ENCODE peak calls at places on chromosome X, in eight cellular contexts. One of them, this sample, is unnamed.

GRCh38 chrX:13369541-13370140 is 49.8 kb upstream of the ATXN3L start:
- DNase-seq in gastrocnemius medialis: no peak
- DNase-seq in IMR-90: no peak
- DNase-seq in OCI-LY7: no peak
- DNase-seq in fibroblast of lung: no peak
- DNase-seq in pancreas: no peak
- DNase-seq in cardiac muscle cell: no peak
- DNase-seq in AG04450: no peak
- DNase-seq in this sample: no peak

GRCh38 chrX:120453985-120454384 is 15.1 kb downstream of the LAMP2 start:
- DNase-seq in gastrocnemius medialis: no peak
- DNase-seq in IMR-90: no peak
- DNase-seq in OCI-LY7: no peak
- DNase-seq in fibroblast of lung: no peak
- DNase-seq in pancreas: no peak
- DNase-seq in cardiac muscle cell: no peak
- DNase-seq in AG04450: no peak
- DNase-seq in this sample: no peak

GRCh38 chrX:584572-584971 is 46.0 kb upstream of the SHOX start:
- DNase-seq in gastrocnemius medialis: no peak
- DNase-seq in IMR-90: no peak
- DNase-seq in OCI-LY7: no peak
- DNase-seq in fibroblast of lung: no peak
- DNase-seq in pancreas: no peak
- DNase-seq in cardiac muscle cell: no peak
- DNase-seq in AG04450: no peak
- DNase-seq in this sample: no peak

GRCh38 chrX:74238771-74239170 is 65.2 kb upstream of the ZCCHC13 start:
- DNase-seq in gastrocnemius medialis: no peak
- DNase-seq in IMR-90: no peak
- DNase-seq in OCI-LY7: no peak
- DNase-seq in fibroblast of lung: no peak
- DNase-seq in pancreas: no peak
- DNase-seq in cardiac muscle cell: no peak
- DNase-seq in AG04450: no peak
- DNase-seq in this sample: no peak

GRCh38 chrX:16771483-16772398 is 14.5 kb upstream of the TXLNG start:
- DNase-seq in gastrocnemius medialis: no peak
- DNase-seq in IMR-90: peak; percentile 86
- DNase-seq in OCI-LY7: no peak
- DNase-seq in fibroblast of lung: peak; percentile 79
- DNase-seq in pancreas: no peak
- DNase-seq in cardiac muscle cell: peak; percentile 30
- DNase-seq in AG04450: peak; percentile 39
- DNase-seq in this sample: no peak

GRCh38 chrX:136028383-136028984 is 43.2 kb downstream of the SLC9A6 start:
- DNase-seq in gastrocnemius medialis: no peak
- DNase-seq in IMR-90: peak; percentile 74
- DNase-seq in OCI-LY7: peak; percentile 43
- DNase-seq in fibroblast of lung: peak; percentile 81
- DNase-seq in pancreas: no peak
- DNase-seq in cardiac muscle cell: peak; percentile 39
- DNase-seq in AG04450: no peak
- DNase-seq in this sample: no peak

GRCh38 chrX:109902665-109903064 is 100.2 kb upstream of the TMEM164 start:
- DNase-seq in gastrocnemius medialis: no peak
- DNase-seq in IMR-90: peak; percentile 61
- DNase-seq in OCI-LY7: no peak
- DNase-seq in fibroblast of lung: peak; percentile 71
- DNase-seq in pancreas: no peak
- DNase-seq in cardiac muscle cell: no peak
- DNase-seq in AG04450: no peak
- DNase-seq in this sample: no peak

GRCh38 chrX:51395807-51396728 is 63.4 kb downstream of the NUDT10 start:
- DNase-seq in gastrocnemius medialis: no peak
- DNase-seq in IMR-90: no peak
- DNase-seq in OCI-LY7: peak; percentile 89
- DNase-seq in fibroblast of lung: peak; percentile 21
- DNase-seq in pancreas: peak; percentile 21
- DNase-seq in cardiac muscle cell: peak; percentile 56
- DNase-seq in AG04450: no peak
- DNase-seq in this sample: peak; percentile 34

GRCh38 chrX:44992775-44993174 is 119.8 kb downstream of the KDM6A start:
- DNase-seq in gastrocnemius medialis: no peak
- DNase-seq in IMR-90: no peak
- DNase-seq in OCI-LY7: no peak
- DNase-seq in fibroblast of lung: no peak
- DNase-seq in pancreas: no peak
- DNase-seq in cardiac muscle cell: no peak
- DNase-seq in AG04450: no peak
- DNase-seq in this sample: no peak

GRCh38 chrX:113305496-113305895 is 464.9 kb upstream of the AMOT start:
- DNase-seq in gastrocnemius medialis: no peak
- DNase-seq in IMR-90: peak; percentile 4
- DNase-seq in OCI-LY7: no peak
- DNase-seq in fibroblast of lung: peak; percentile 0
- DNase-seq in pancreas: no peak
- DNase-seq in cardiac muscle cell: no peak
- DNase-seq in AG04450: no peak
- DNase-seq in this sample: no peak

GRCh38 chrX:128439159-128439558 is 387.0 kb upstream of the ACTRT1 start:
- DNase-seq in gastrocnemius medialis: no peak
- DNase-seq in IMR-90: no peak
- DNase-seq in OCI-LY7: no peak
- DNase-seq in fibroblast of lung: no peak
- DNase-seq in pancreas: no peak
- DNase-seq in cardiac muscle cell: no peak
- DNase-seq in AG04450: no peak
- DNase-seq in this sample: no peak

GRCh38 chrX:107678957-107679740 is 50.8 kb downstream of the PRPS1 start:
- DNase-seq in gastrocnemius medialis: peak; percentile 64
- DNase-seq in IMR-90: peak; percentile 71
- DNase-seq in OCI-LY7: peak; percentile 67
- DNase-seq in fibroblast of lung: peak; percentile 91
- DNase-seq in pancreas: no peak
- DNase-seq in cardiac muscle cell: no peak
- DNase-seq in AG04450: no peak
- DNase-seq in this sample: peak; percentile 52

GRCh38 chrX:43876680-43877079 is 5.6 kb downstream of the MAOB start:
- DNase-seq in gastrocnemius medialis: no peak
- DNase-seq in IMR-90: no peak
- DNase-seq in OCI-LY7: no peak
- DNase-seq in fibroblast of lung: no peak
- DNase-seq in pancreas: no peak
- DNase-seq in cardiac muscle cell: no peak
- DNase-seq in AG04450: no peak
- DNase-seq in this sample: no peak

GRCh38 chrX:7889680-7890079 is 37.5 kb downstream of the PNPLA4 start:
- DNase-seq in gastrocnemius medialis: no peak
- DNase-seq in IMR-90: peak; percentile 24
- DNase-seq in OCI-LY7: no peak
- DNase-seq in fibroblast of lung: peak; percentile 0
- DNase-seq in pancreas: no peak
- DNase-seq in cardiac muscle cell: no peak
- DNase-seq in AG04450: no peak
- DNase-seq in this sample: no peak

GRCh38 chrX:53435997-53436396 is 1.8 kb upstream of the HSD17B10 start:
- DNase-seq in gastrocnemius medialis: no peak
- DNase-seq in IMR-90: peak; percentile 67
- DNase-seq in OCI-LY7: peak; percentile 82
- DNase-seq in fibroblast of lung: peak; percentile 64
- DNase-seq in pancreas: peak; percentile 55
- DNase-seq in cardiac muscle cell: peak; percentile 67
- DNase-seq in AG04450: no peak
- DNase-seq in this sample: peak; percentile 31

GRCh38 chrX:13658602-13659001 is 5.7 kb downstream of the TCEANC start:
- DNase-seq in gastrocnemius medialis: no peak
- DNase-seq in IMR-90: peak; percentile 73
- DNase-seq in OCI-LY7: peak; percentile 65
- DNase-seq in fibroblast of lung: peak; percentile 73
- DNase-seq in pancreas: no peak
- DNase-seq in cardiac muscle cell: peak; percentile 69
- DNase-seq in AG04450: no peak
- DNase-seq in this sample: no peak

GRCh38 chrX:76617020-76617419 is 189.5 kb downstream of the MAGEE1 start:
- DNase-seq in gastrocnemius medialis: no peak
- DNase-seq in IMR-90: no peak
- DNase-seq in OCI-LY7: no peak
- DNase-seq in fibroblast of lung: no peak
- DNase-seq in pancreas: no peak
- DNase-seq in cardiac muscle cell: no peak
- DNase-seq in AG04450: no peak
- DNase-seq in this sample: no peak
- H3K9me3 ChIP-seq in gastrocnemius medialis: no peaks in the 10 kb centered on the region
- H3K9me3 ChIP-seq in IMR-90: peaks cover 6% of the 10 kb centered on the region
- H3K9me3 ChIP-seq in OCI-LY7: no peaks in the 10 kb centered on the region
- H3K9me3 ChIP-seq in fibroblast of lung: no peaks in the 10 kb centered on the region
- H3K9me3 ChIP-seq in pancreas: no peaks in the 10 kb centered on the region
- H3K9me3 ChIP-seq in cardiac muscle cell: no peaks in the 10 kb centered on the region
- H3K9me3 ChIP-seq in AG04450: no peaks in the 10 kb centered on the region
- H3K9me3 ChIP-seq in this sample: no peaks in the 10 kb centered on the region

GRCh38 chrX:68698955-68699354 is 51.5 kb downstream of the STARD8 start:
- DNase-seq in gastrocnemius medialis: no peak
- DNase-seq in IMR-90: no peak
- DNase-seq in OCI-LY7: no peak
- DNase-seq in fibroblast of lung: no peak
- DNase-seq in pancreas: peak; percentile 71
- DNase-seq in cardiac muscle cell: no peak
- DNase-seq in AG04450: no peak
- DNase-seq in this sample: no peak
- H3K9me3 ChIP-seq in gastrocnemius medialis: no peaks in the 10 kb centered on the region
- H3K9me3 ChIP-seq in IMR-90: no peaks in the 10 kb centered on the region
- H3K9me3 ChIP-seq in OCI-LY7: no peaks in the 10 kb centered on the region
- H3K9me3 ChIP-seq in fibroblast of lung: no peaks in the 10 kb centered on the region
- H3K9me3 ChIP-seq in pancreas: no peaks in the 10 kb centered on the region
- H3K9me3 ChIP-seq in cardiac muscle cell: no peaks in the 10 kb centered on the region
- H3K9me3 ChIP-seq in AG04450: no peaks in the 10 kb centered on the region
- H3K9me3 ChIP-seq in this sample: no peaks in the 10 kb centered on the region

GRCh38 chrX:48715876-48716502 is 19.5 kb downstream of the SUV39H1 start:
- DNase-seq in gastrocnemius medialis: no peak
- DNase-seq in IMR-90: peak; percentile 4
- DNase-seq in OCI-LY7: no peak
- DNase-seq in fibroblast of lung: no peak
- DNase-seq in pancreas: no peak
- DNase-seq in cardiac muscle cell: no peak
- DNase-seq in AG04450: no peak
- DNase-seq in this sample: no peak

GRCh38 chrX:48715066-48715465 is 18.5 kb downstream of the SUV39H1 start:
- DNase-seq in gastrocnemius medialis: no peak
- DNase-seq in IMR-90: peak; percentile 58
- DNase-seq in OCI-LY7: no peak
- DNase-seq in fibroblast of lung: peak; percentile 47
- DNase-seq in pancreas: no peak
- DNase-seq in cardiac muscle cell: no peak
- DNase-seq in AG04450: no peak
- DNase-seq in this sample: no peak

GRCh38 chrX:48711929-48712505 is 15.5 kb downstream of the SUV39H1 start:
- DNase-seq in gastrocnemius medialis: no peak
- DNase-seq in IMR-90: no peak
- DNase-seq in OCI-LY7: no peak
- DNase-seq in fibroblast of lung: no peak
- DNase-seq in pancreas: no peak
- DNase-seq in cardiac muscle cell: no peak
- DNase-seq in AG04450: no peak
- DNase-seq in this sample: no peak

GRCh38 chrX:48714573-48714972 is 18.0 kb downstream of the SUV39H1 start:
- DNase-seq in gastrocnemius medialis: no peak
- DNase-seq in IMR-90: peak; percentile 17
- DNase-seq in OCI-LY7: no peak
- DNase-seq in fibroblast of lung: peak; percentile 1
- DNase-seq in pancreas: no peak
- DNase-seq in cardiac muscle cell: no peak
- DNase-seq in AG04450: no peak
- DNase-seq in this sample: no peak

GRCh38 chrX:48713847-48714246 is 17.3 kb downstream of the SUV39H1 start:
- DNase-seq in gastrocnemius medialis: no peak
- DNase-seq in IMR-90: no peak
- DNase-seq in OCI-LY7: no peak
- DNase-seq in fibroblast of lung: no peak
- DNase-seq in pancreas: no peak
- DNase-seq in cardiac muscle cell: no peak
- DNase-seq in AG04450: no peak
- DNase-seq in this sample: no peak
- H3K9me3 ChIP-seq in gastrocnemius medialis: no peaks in the 10 kb centered on the region
- H3K9me3 ChIP-seq in IMR-90: peaks cover 3% of the 10 kb centered on the region
- H3K9me3 ChIP-seq in OCI-LY7: no peaks in the 10 kb centered on the region
- H3K9me3 ChIP-seq in fibroblast of lung: no peaks in the 10 kb centered on the region
- H3K9me3 ChIP-seq in pancreas: no peaks in the 10 kb centered on the region
- H3K9me3 ChIP-seq in cardiac muscle cell: no peaks in the 10 kb centered on the region
- H3K9me3 ChIP-seq in AG04450: no peaks in the 10 kb centered on the region
- H3K9me3 ChIP-seq in this sample: no peaks in the 10 kb centered on the region

GRCh38 chrX:156001667-156002021 is 4.1 kb downstream of the IL9R start:
- DNase-seq in gastrocnemius medialis: no peak
- DNase-seq in IMR-90: no peak
- DNase-seq in OCI-LY7: no peak
- DNase-seq in fibroblast of lung: no peak
- DNase-seq in pancreas: no peak
- DNase-seq in cardiac muscle cell: no peak
- DNase-seq in AG04450: no peak
- DNase-seq in this sample: no peak
- H3K9me3 ChIP-seq in gastrocnemius medialis: no peaks in the 10 kb centered on the region
- H3K9me3 ChIP-seq in IMR-90: peaks cover 3% of the 10 kb centered on the region
- H3K9me3 ChIP-seq in OCI-LY7: no peaks in the 10 kb centered on the region
- H3K9me3 ChIP-seq in fibroblast of lung: no peaks in the 10 kb centered on the region
- H3K9me3 ChIP-seq in pancreas: no peaks in the 10 kb centered on the region
- H3K9me3 ChIP-seq in cardiac muscle cell: no peaks in the 10 kb centered on the region
- H3K9me3 ChIP-seq in AG04450: peaks cover 66% of the 10 kb centered on the region
- H3K9me3 ChIP-seq in this sample: no peaks in the 10 kb centered on the region

GRCh38 chrX:47446971-47447370 is 36.1 kb downstream of the ZNF41 start:
- DNase-seq in gastrocnemius medialis: no peak
- DNase-seq in IMR-90: no peak
- DNase-seq in OCI-LY7: no peak
- DNase-seq in fibroblast of lung: no peak
- DNase-seq in pancreas: no peak
- DNase-seq in cardiac muscle cell: no peak
- DNase-seq in AG04450: no peak
- DNase-seq in this sample: no peak
- H3K9me3 ChIP-seq in gastrocnemius medialis: no peaks in the 10 kb centered on the region
- H3K9me3 ChIP-seq in IMR-90: peaks cover 35% of the 10 kb centered on the region
- H3K9me3 ChIP-seq in OCI-LY7: peaks cover 10% of the 10 kb centered on the region
- H3K9me3 ChIP-seq in fibroblast of lung: no peaks in the 10 kb centered on the region
- H3K9me3 ChIP-seq in pancreas: no peaks in the 10 kb centered on the region
- H3K9me3 ChIP-seq in cardiac muscle cell: peaks cover 3% of the 10 kb centered on the region
- H3K9me3 ChIP-seq in AG04450: peaks cover 21% of the 10 kb centered on the region
- H3K9me3 ChIP-seq in this sample: peaks cover 13% of the 10 kb centered on the region

GRCh38 chrX:155865193-155865592 is 16.0 kb upstream of the VAMP7 start:
- DNase-seq in gastrocnemius medialis: no peak
- DNase-seq in IMR-90: no peak
- DNase-seq in OCI-LY7: no peak
- DNase-seq in fibroblast of lung: no peak
- DNase-seq in pancreas: no peak
- DNase-seq in cardiac muscle cell: no peak
- DNase-seq in AG04450: no peak
- DNase-seq in this sample: no peak
- H3K9me3 ChIP-seq in gastrocnemius medialis: no peaks in the 10 kb centered on the region
- H3K9me3 ChIP-seq in IMR-90: peaks cover 4% of the 10 kb centered on the region
- H3K9me3 ChIP-seq in OCI-LY7: peaks cover 5% of the 10 kb centered on the region
- H3K9me3 ChIP-seq in fibroblast of lung: no peaks in the 10 kb centered on the region
- H3K9me3 ChIP-seq in pancreas: no peaks in the 10 kb centered on the region
- H3K9me3 ChIP-seq in cardiac muscle cell: no peaks in the 10 kb centered on the region
- H3K9me3 ChIP-seq in AG04450: peaks cover 7% of the 10 kb centered on the region
- H3K9me3 ChIP-seq in this sample: no peaks in the 10 kb centered on the region

This sample was measured in T-helper 17 cell.